ENCODE peak calls at places on chromosomes 7 and 10, in nine cellular contexts. C is HepG2, X is spleen, K is stomach, M is GM12891, W is sigmoid colon, O is transverse colon, T is breast epithelium, R is endothelial cell of umbilical vein. L is an unnamed sample.

GRCh38 chr10:68406111-68406814 is 814 bp downstream of the RUFY2 start:
- DNase-seq in C (peak), X (peak), K (peak), M (peak), W (no peak), O (peak), T (no peak), R (peak), L (peak)

GRCh38 chr7:106593028-106593417 is 67.9 kb downstream of the CCDC71L start:
- DNase-seq in C (no peak), X (no peak), K (no peak), M (no peak), W (no peak), O (no peak), T (no peak), R (no peak), L (no peak)

GRCh38 chr10:131980757-131981428 is 830 bp downstream of the BNIP3 start:
- DNase-seq in C (peak), X (peak), K (no peak), M (no peak), W (peak), O (no peak), T (no peak), R (peak), L (no peak)

GRCh38 chr7:99469381-99470065 is 3.2 kb upstream of the ZNF789 start:
- DNase-seq in C (peak), X (no peak), K (no peak), M (no peak), W (no peak), O (no peak), T (no peak), R (no peak), L (no peak)

GRCh38 chr7:88278881-88279280 is 27.8 kb downstream of the STEAP4 start:
- DNase-seq in C (no peak), X (no peak), K (no peak), M (no peak), W (no peak), O (no peak), T (peak), R (peak), L (no peak)

GRCh38 chr10:114635797-114636550 is 22.1 kb downstream of the ABLIM1 start:
- DNase-seq in C (no peak), X (no peak), K (peak), M (no peak), W (no peak), O (peak), T (no peak), R (no peak), L (peak)

GRCh38 chr10:48604039-48604407 is 850 bp downstream of the ARHGAP22 start:
- DNase-seq in C (no peak), X (no peak), K (no peak), M (no peak), W (peak), O (no peak), T (no peak), R (no peak), L (no peak)

GRCh38 chr7:21939136-21939857 is 6.4 kb downstream of the CDCA7L start:
- DNase-seq in C (no peak), X (no peak), K (no peak), M (no peak), W (no peak), O (no peak), T (no peak), R (peak), L (no peak)

GRCh38 chr7:122219253-122219865 is 75.3 kb upstream of the AASS start:
- DNase-seq in C (peak), X (no peak), K (no peak), M (no peak), W (no peak), O (no peak), T (no peak), R (peak), L (no peak)

GRCh38 chr7:46558482-46559193 is 637.6 kb upstream of the IGFBP3 start:
- DNase-seq in C (no peak), X (no peak), K (no peak), M (no peak), W (no peak), O (no peak), T (no peak), R (no peak), L (no peak)

GRCh38 chr7:55158983-55159382 is 140.2 kb downstream of the EGFR start:
- DNase-seq in C (no peak), X (no peak), K (no peak), M (no peak), W (no peak), O (no peak), T (no peak), R (no peak), L (no peak)

GRCh38 chr10:3887885-3888476 is 103.0 kb upstream of the KLF6 start:
- DNase-seq in C (no peak), X (no peak), K (no peak), M (no peak), W (peak), O (peak), T (peak), R (peak), L (peak)

GRCh38 chr7:54839538-54840213 is 80.7 kb upstream of the SEC61G start:
- DNase-seq in C (peak), X (peak), K (peak), M (no peak), W (peak), O (peak), T (no peak), R (peak), L (no peak)

GRCh38 chr10:34814228-34815173 is 595 bp downstream of the PARD3 start:
- DNase-seq in C (peak), X (peak), K (peak), M (peak), W (peak), O (peak), T (no peak), R (peak), L (peak)

GRCh38 chr10:98170249-98171117 is 36.0 kb downstream of the R3HCC1L start:
- DNase-seq in C (peak), X (no peak), K (peak), M (no peak), W (no peak), O (peak), T (peak), R (peak), L (peak)

GRCh38 chr10:128084364-128084763 is 41.9 kb downstream of the MKI67 start:
- DNase-seq in C (no peak), X (no peak), K (no peak), M (no peak), W (peak), O (no peak), T (no peak), R (no peak), L (no peak)

GRCh38 chr10:95414844-95415545 is 124.2 kb upstream of the PDLIM1 start:
- DNase-seq in C (no peak), X (no peak), K (no peak), M (no peak), W (no peak), O (no peak), T (peak), R (no peak), L (no peak)

GRCh38 chr10:30048768-30049507 is 10.4 kb downstream of the JCAD start:
- DNase-seq in C (no peak), X (no peak), K (no peak), M (no peak), W (no peak), O (no peak), T (no peak), R (peak), L (no peak)

GRCh38 chr7:157016024-157016351 is 5.5 kb upstream of the MNX1 start:
- DNase-seq in C (no peak), X (no peak), K (no peak), M (no peak), W (no peak), O (no peak), T (no peak), R (no peak), L (no peak)

GRCh38 chr10:99652800-99653390 is 6.4 kb upstream of the ENTPD7 start:
- DNase-seq in C (no peak), X (no peak), K (no peak), M (no peak), W (no peak), O (no peak), T (no peak), R (no peak), L (no peak)

GRCh38 chr10:112584276-112584675 is 137.3 kb downstream of the VTI1A start:
- DNase-seq in C (no peak), X (no peak), K (no peak), M (no peak), W (no peak), O (no peak), T (no peak), R (no peak), L (no peak)

GRCh38 chr10:110208614-110209398 is 1.4 kb downstream of the MXI1 start:
- DNase-seq in C (no peak), X (peak), K (peak), M (peak), W (peak), O (peak), T (no peak), R (peak), L (peak)

GRCh38 chr10:132785433-132786278 is at the start of gene NKX6-2:
- DNase-seq in C (no peak), X (no peak), K (no peak), M (no peak), W (no peak), O (no peak), T (no peak), R (no peak), L (no peak)

GRCh38 chr10:47264797-47265281 is 35.2 kb upstream of the GDF10 start:
- DNase-seq in C (peak), X (no peak), K (no peak), M (no peak), W (no peak), O (peak), T (no peak), R (peak), L (no peak)

GRCh38 chr10:18145652-18146051 is 5.4 kb downstream of the CACNB2 start:
- DNase-seq in C (no peak), X (no peak), K (no peak), M (no peak), W (no peak), O (no peak), T (no peak), R (no peak), L (no peak)

GRCh38 chr7:128869138-128869943 is 6.7 kb downstream of the ATP6V1F start:
- DNase-seq in C (no peak), X (peak), K (peak), M (peak), W (peak), O (peak), T (no peak), R (peak), L (peak)

GRCh38 chr7:113840954-113841353 is 77.9 kb downstream of the PPP1R3A start:
- DNase-seq in C (no peak), X (no peak), K (no peak), M (no peak), W (no peak), O (no peak), T (no peak), R (no peak), L (no peak)
- TF ChIP-seq POLR2AphosphoS5 in C (no peak), X (no peak), K (no peak), M (no peak), W (no peak), O (no peak), T (no peak), R (no peak), L (no peak)

GRCh38 chr10:102853944-102854694 is at the start of gene BORCS7:
- DNase-seq in C (peak), X (peak), K (peak), M (peak), W (peak), O (peak), T (peak), R (peak), L (peak)
- TF ChIP-seq POLR2A in C (peak), X (peak), K (no peak), M (peak), W (peak), O (peak), T (peak), R (peak), L (peak)

GRCh38 chr10:121942749-121943148 is 14.9 kb upstream of the ATE1 start:
- DNase-seq in C (no peak), X (no peak), K (no peak), M (no peak), W (no peak), O (no peak), T (no peak), R (peak), L (no peak)
- TF ChIP-seq POLR2AphosphoS5 in C (no peak), X (no peak), K (no peak), M (no peak), W (no peak), O (peak), T (no peak), R (peak), L (peak)

GRCh38 chr7:1044189-1045037 is at the start of gene GPR146:
- DNase-seq in C (peak), X (peak), K (peak), M (peak), W (peak), O (peak), T (peak), R (peak), L (peak)
- TF ChIP-seq POLR2A in C (peak), X (peak), K (no peak), M (no peak), W (peak), O (peak), T (peak), R (peak), L (peak)

GRCh38 chr7:41143074-41143473 is 559.8 kb downstream of the INHBA start:
- DNase-seq in C (no peak), X (no peak), K (no peak), M (no peak), W (no peak), O (no peak), T (no peak), R (no peak), L (no peak)
- TF ChIP-seq POLR2AphosphoS5 in C (no peak), X (no peak), K (no peak), M (no peak), W (no peak), O (no peak), T (no peak), R (no peak), L (no peak)

GRCh38 chr10:58268454-58268945 is 462 bp upstream of the CISD1 start:
- DNase-seq in C (no peak), X (no peak), K (no peak), M (no peak), W (peak), O (no peak), T (no peak), R (no peak), L (no peak)

GRCh38 chr10:58267713-58268453 is at the start of gene IPMK:
- DNase-seq in C (peak), X (peak), K (peak), M (peak), W (peak), O (peak), T (peak), R (peak), L (peak)

GRCh38 chr10:58266826-58267712 is 625 bp downstream of the IPMK start:
- DNase-seq in C (peak), X (peak), K (peak), M (no peak), W (peak), O (peak), T (peak), R (peak), L (peak)

GRCh38 chr10:58266003-58266825 is 1.5 kb downstream of the IPMK start:
- DNase-seq in C (peak), X (no peak), K (no peak), M (no peak), W (no peak), O (no peak), T (no peak), R (peak), L (no peak)

GRCh38 chr10:58268946-58269831 is at the start of gene CISD1:
- DNase-seq in C (peak), X (peak), K (peak), M (peak), W (peak), O (peak), T (peak), R (peak), L (peak)
- TF ChIP-seq POLR2A in C (peak), X (peak), K (no peak), M (peak), W (peak), O (peak), T (peak), R (peak), L (peak)

L was measured in prostate gland.